ENCODE peak calls at places on chromosomes 4 and X, in nine cellular contexts. One of them, this sample, is unnamed.

GRCh38 chr4:972651-973424 is 531 bp downstream of the DGKQ start:
- DNase-seq in nephron progenitor cell: peak
- DNase-seq in fibroblast of pulmonary artery: peak
- DNase-seq in HL-60: peak
- DNase-seq in ecto neural progenitor cell: peak
- DNase-seq in left cardiac atrium: peak
- DNase-seq in CD8-positive, alpha-beta memory T cell: peak
- DNase-seq in astrocyte of the spinal cord: no peak
- DNase-seq in M059J: peak
- DNase-seq in this sample: peak

GRCh38 chrX:10259716-10260115 is 102.9 kb downstream of the CLCN4 start:
- DNase-seq in HL-60: no peak
- DNase-seq in fibroblast of pulmonary artery: peak
- DNase-seq in nephron progenitor cell: no peak
- DNase-seq in astrocyte of the spinal cord: peak
- DNase-seq in left cardiac atrium: no peak
- DNase-seq in ecto neural progenitor cell: no peak
- DNase-seq in M059J: peak
- DNase-seq in CD8-positive, alpha-beta memory T cell: no peak
- DNase-seq in this sample: no peak

GRCh38 chr4:2402941-2403340 is 15.5 kb downstream of the ZFYVE28 start:
- DNase-seq in fibroblast of pulmonary artery: no peak
- DNase-seq in nephron progenitor cell: no peak
- DNase-seq in M059J: no peak
- DNase-seq in ecto neural progenitor cell: no peak
- DNase-seq in HL-60: no peak
- DNase-seq in left cardiac atrium: no peak
- DNase-seq in CD8-positive, alpha-beta memory T cell: no peak
- DNase-seq in astrocyte of the spinal cord: no peak
- DNase-seq in this sample: no peak

GRCh38 chr4:7156273-7157139 is 35.8 kb upstream of the SORCS2 start:
- DNase-seq in ecto neural progenitor cell: peak
- DNase-seq in CD8-positive, alpha-beta memory T cell: no peak
- DNase-seq in nephron progenitor cell: peak
- DNase-seq in HL-60: no peak
- DNase-seq in M059J: no peak
- DNase-seq in left cardiac atrium: peak
- DNase-seq in astrocyte of the spinal cord: no peak
- DNase-seq in fibroblast of pulmonary artery: peak
- DNase-seq in this sample: peak

GRCh38 chr4:185254434-185254833 is 45.0 kb downstream of the SNX25 start:
- DNase-seq in nephron progenitor cell: no peak
- DNase-seq in astrocyte of the spinal cord: peak
- DNase-seq in ecto neural progenitor cell: no peak
- DNase-seq in HL-60: no peak
- DNase-seq in left cardiac atrium: no peak
- DNase-seq in M059J: peak
- DNase-seq in CD8-positive, alpha-beta memory T cell: no peak
- DNase-seq in fibroblast of pulmonary artery: peak
- DNase-seq in this sample: no peak

GRCh38 chr4:180542445-180543100 is 1700.6 kb upstream of the TENM3 start:
- DNase-seq in M059J: peak
- DNase-seq in astrocyte of the spinal cord: peak
- DNase-seq in left cardiac atrium: no peak
- DNase-seq in HL-60: no peak
- DNase-seq in CD8-positive, alpha-beta memory T cell: no peak
- DNase-seq in nephron progenitor cell: no peak
- DNase-seq in ecto neural progenitor cell: no peak
- DNase-seq in fibroblast of pulmonary artery: peak
- DNase-seq in this sample: peak

GRCh38 chrX:95076449-95076848 is 1402.4 kb downstream of the FAM133A start:
- DNase-seq in HL-60: no peak
- DNase-seq in M059J: peak
- DNase-seq in fibroblast of pulmonary artery: peak
- DNase-seq in astrocyte of the spinal cord: peak
- DNase-seq in ecto neural progenitor cell: no peak
- DNase-seq in left cardiac atrium: no peak
- DNase-seq in nephron progenitor cell: peak
- DNase-seq in CD8-positive, alpha-beta memory T cell: no peak
- DNase-seq in this sample: no peak

GRCh38 chr4:79064806-79065205 is 125.6 kb upstream of the PAQR3 start:
- DNase-seq in HL-60: no peak
- DNase-seq in left cardiac atrium: no peak
- DNase-seq in fibroblast of pulmonary artery: no peak
- DNase-seq in M059J: no peak
- DNase-seq in astrocyte of the spinal cord: no peak
- DNase-seq in CD8-positive, alpha-beta memory T cell: no peak
- DNase-seq in ecto neural progenitor cell: no peak
- DNase-seq in nephron progenitor cell: no peak
- DNase-seq in this sample: no peak

GRCh38 chr4:128241425-128241913 is 46.1 kb downstream of the PGRMC2 start:
- DNase-seq in fibroblast of pulmonary artery: peak
- DNase-seq in left cardiac atrium: no peak
- DNase-seq in HL-60: no peak
- DNase-seq in CD8-positive, alpha-beta memory T cell: no peak
- DNase-seq in M059J: peak
- DNase-seq in nephron progenitor cell: no peak
- DNase-seq in astrocyte of the spinal cord: peak
- DNase-seq in ecto neural progenitor cell: no peak
- DNase-seq in this sample: no peak

GRCh38 chr4:104989363-104989762 is 157.3 kb upstream of the TET2 start:
- DNase-seq in CD8-positive, alpha-beta memory T cell: no peak
- DNase-seq in left cardiac atrium: no peak
- DNase-seq in fibroblast of pulmonary artery: peak
- DNase-seq in nephron progenitor cell: no peak
- DNase-seq in HL-60: no peak
- DNase-seq in ecto neural progenitor cell: no peak
- DNase-seq in astrocyte of the spinal cord: peak
- DNase-seq in M059J: peak
- DNase-seq in this sample: peak